ENCODE peak calls at places on chromosomes 3 and 15, in ten cellular contexts. P is GM12865; D is fibroblast of lung; G is T-helper 17 cell; F is activated CD8-positive, alpha-beta memory T cell treated with anti-CD3 and anti-CD28 coated beads for 48 hours; I is thyroid gland; N is NAMALWA; U is T follicular helper cell; Q is HEK293T; C is HTR-8/SVneo. R is an unnamed sample.

GRCh38 chr3:129470861-129471260 is 30.8 kb downstream of the IFT122 start:
- DNase-seq in I (no peak), Q (no peak), P (no peak), C (no peak), U (no peak), D (no peak), F (no peak), N (no peak), G (no peak), R (no peak)

GRCh38 chr3:59084598-59084997 is 34.8 kb upstream of the CFAP20DC start:
- DNase-seq in D (peak), U (no peak), C (no peak), N (no peak), I (no peak), F (no peak), G (no peak), P (no peak), Q (no peak), R (no peak)

GRCh38 chr3:155676252-155676981 is 68.5 kb downstream of the PLCH1 start:
- DNase-seq in N (no peak), U (no peak), F (no peak), D (peak), I (no peak), C (no peak), P (no peak), Q (peak), G (no peak), R (no peak)

GRCh38 chr3:112671930-112672715 is 31.2 kb upstream of the CCDC80 start:
- DNase-seq in P (no peak), Q (no peak), N (no peak), I (no peak), G (no peak), D (peak), U (no peak), F (no peak), C (peak), R (no peak)

GRCh38 chr15:59172289-59172901 is 34.2 kb upstream of the LDHAL6B start:
- DNase-seq in D (no peak), P (no peak), N (no peak), Q (no peak), C (no peak), I (no peak), F (no peak), G (no peak), U (no peak), R (no peak)

GRCh38 chr3:173761161-173761560 is 363.6 kb downstream of the NLGN1 start:
- DNase-seq in U (no peak), F (no peak), I (no peak), N (no peak), G (no peak), C (no peak), P (no peak), Q (no peak), D (no peak), R (no peak)

GRCh38 chr3:4856136-4856535 is 123.1 kb upstream of the BHLHE40 start:
- DNase-seq in D (no peak), P (no peak), U (no peak), F (no peak), I (no peak), C (no peak), N (no peak), G (no peak), Q (no peak), R (no peak)

GRCh38 chr15:69736161-69736560 is 283.5 kb downstream of the RPLP1 start:
- DNase-seq in C (no peak), F (no peak), N (no peak), U (no peak), Q (no peak), D (no peak), P (no peak), I (no peak), G (no peak), R (no peak)

GRCh38 chr15:65372787-65373067 is 5.1 kb downstream of the IGDCC3 start:
- DNase-seq in Q (no peak), U (no peak), C (no peak), N (no peak), G (no peak), I (no peak), F (no peak), D (no peak), P (no peak), R (no peak)

GRCh38 chr15:62142736-62143135 is 22.3 kb downstream of the C2CD4B start:
- DNase-seq in G (no peak), Q (no peak), F (no peak), N (no peak), D (no peak), P (no peak), U (no peak), I (no peak), C (no peak), R (no peak)

GRCh38 chr3:152155654-152156053 is 113.1 kb upstream of the MBNL1 start:
- DNase-seq in P (no peak), C (no peak), N (no peak), Q (no peak), I (no peak), U (no peak), G (no peak), F (no peak), D (no peak), R (no peak)

GRCh38 chr3:160163259-160163878 is 61.9 kb upstream of the C3orf80 start:
- DNase-seq in F (no peak), D (peak), N (peak), C (peak), P (peak), Q (peak), U (no peak), I (no peak), G (no peak), R (no peak)

GRCh38 chr15:50219820-50220219 is 37.8 kb downstream of the SLC27A2 start:
- DNase-seq in Q (no peak), F (no peak), G (no peak), N (no peak), U (no peak), C (no peak), D (no peak), P (no peak), I (no peak), R (no peak)

GRCh38 chr15:75177360-75178071 is 24.2 kb upstream of the C15orf39 start:
- DNase-seq in U (no peak), D (peak), F (no peak), N (no peak), P (no peak), I (no peak), Q (no peak), C (no peak), G (no peak), R (no peak)

GRCh38 chr3:122952509-122952908 is 75.1 kb downstream of the SEMA5B start:
- DNase-seq in I (no peak), N (no peak), C (peak), U (no peak), D (no peak), G (no peak), F (no peak), P (peak), Q (no peak), R (no peak)

GRCh38 chr3:155262295-155262694 is 31.2 kb downstream of the STRIT1 start:
- DNase-seq in I (no peak), U (no peak), N (no peak), D (no peak), G (no peak), Q (no peak), C (no peak), F (no peak), P (no peak), R (no peak)

GRCh38 chr15:63226966-63227401 is 37.6 kb downstream of the RAB8B start:
- DNase-seq in G (no peak), N (no peak), F (no peak), C (no peak), Q (no peak), P (no peak), D (no peak), I (no peak), U (no peak), R (no peak)

GRCh38 chr15:40330368-40330836 is 6.9 kb downstream of the INAFM2 start:
- DNase-seq in I (peak), C (no peak), N (no peak), P (no peak), U (no peak), F (no peak), D (peak), Q (no peak), G (no peak), R (no peak)